ENCODE peak calls at places on chromosomes 6 and 20, in four cellular contexts. S, I, J and R are unnamed samples.

GRCh38 chr6:137975058-137975940 is 108.2 kb downstream of the TNFAIP3 start:
- DNase-seq in S (peak; percentile 23), I (no peak), J (no peak), R (no peak)

GRCh38 chr6:89564752-89565427 is 73.7 kb downstream of the LYRM2 start:
- DNase-seq in S (peak; percentile 61), I (no peak), J (no peak), R (no peak)

GRCh38 chr6:53815381-53816119 is 20.7 kb downstream of the LRRC1 start:
- DNase-seq in S (no peak), I (no peak), J (no peak), R (no peak)

GRCh38 chr6:31776563-31776960 is 566 bp downstream of the VWA7 start:
- DNase-seq in S (no peak), I (no peak), J (no peak), R (peak; percentile 24)

GRCh38 chr6:11538049-11538798 is 675 bp downstream of the TMEM170B start:
- DNase-seq in S (no peak), I (peak; percentile 26), J (peak; percentile 36), R (no peak)

GRCh38 chr6:105069821-105070445 is 109.9 kb downstream of the POPDC3 start:
- DNase-seq in S (no peak), I (no peak), J (no peak), R (no peak)

GRCh38 chr20:23187759-23188158 is 101.6 kb upstream of the CD93 start:
- DNase-seq in S (no peak), I (no peak), J (no peak), R (peak; percentile 19)

GRCh38 chr6:147204060-147204785 is at the start of gene STXBP5:
- DNase-seq in S (peak; percentile 22), I (peak; percentile 35), J (peak; percentile 45), R (no peak)

GRCh38 chr6:81831274-81831673 is 78.8 kb upstream of the TENT5A start:
- DNase-seq in S (peak; percentile 77), I (no peak), J (no peak), R (no peak)

GRCh38 chr20:57476073-57476526 is 48.8 kb downstream of the CTCFL start:
- DNase-seq in S (no peak), I (no peak), J (peak; percentile 7), R (no peak)

GRCh38 chr20:20130399-20130798 is 78.1 kb downstream of the CFAP61 start:
- DNase-seq in S (peak; percentile 59), I (no peak), J (no peak), R (no peak)

GRCh38 chr6:36545767-36546663 is 1.3 kb downstream of the STK38 start:
- DNase-seq in S (no peak), I (no peak), J (no peak), R (no peak)

GRCh38 chr20:49290608-49291191 is 12.8 kb upstream of the ZNFX1 start:
- DNase-seq in S (no peak), I (no peak), J (no peak), R (no peak)

GRCh38 chr6:33276581-33276863 is 401 bp upstream of the B3GALT4 start:
- DNase-seq in S (no peak), I (no peak), J (no peak), R (no peak)

GRCh38 chr20:38599410-38599882 is 2.2 kb upstream of the ARHGAP40 start:
- DNase-seq in S (peak; percentile 57), I (peak; percentile 43), J (no peak), R (no peak)

GRCh38 chr6:72580281-72580940 is 41.5 kb upstream of the KCNQ5 start:
- DNase-seq in S (peak; percentile 9), I (peak; percentile 52), J (peak; percentile 23), R (peak; percentile 67)

GRCh38 chr20:46376196-46376785 is 30.1 kb downstream of the ELMO2 start:
- DNase-seq in S (no peak), I (no peak), J (no peak), R (no peak)

GRCh38 chr6:141552463-141552862 is 580.3 kb upstream of the GJE1 start:
- DNase-seq in S (peak; percentile 89), I (no peak), J (no peak), R (peak; percentile 38)

GRCh38 chr20:51661609-51662178 is 106.5 kb downstream of the ATP9A start:
- DNase-seq in S (peak; percentile 95), I (no peak), J (no peak), R (peak; percentile 76)

GRCh38 chr6:83185096-83185495 is 8.0 kb downstream of the PGM3 start:
- DNase-seq in S (no peak), I (no peak), J (no peak), R (no peak)

GRCh38 chr6:56714982-56715456 is 72.3 kb upstream of the DST start:
- DNase-seq in S (peak; percentile 81), I (no peak), J (no peak), R (no peak)

GRCh38 chr6:117483645-117484016 is 1.2 kb downstream of the DCBLD1 start:
- DNase-seq in S (peak; percentile 44), I (peak; percentile 14), J (no peak), R (no peak)

GRCh38 chr6:38671885-38672467 is 31.0 kb downstream of the GLO1 start:
- DNase-seq in S (peak; percentile 43), I (peak; percentile 62), J (no peak), R (peak; percentile 43)

GRCh38 chr20:46993465-46994095 is 98.9 kb downstream of the EYA2 start:
- DNase-seq in S (no peak), I (no peak), J (no peak), R (no peak)

GRCh38 chr6:140464720-140465119 is 1090.3 kb upstream of the CITED2 start:
- DNase-seq in S (no peak), I (no peak), J (no peak), R (no peak)

GRCh38 chr6:32439708-32440214 is at the start of gene HLA-DRA:
- DNase-seq in S (peak; percentile 31), I (peak; percentile 70), J (no peak), R (peak; percentile 35)

GRCh38 chr6:145734486-145735355 is 599 bp downstream of the EPM2A start:
- DNase-seq in S (peak; percentile 94), I (peak; percentile 82), J (peak; percentile 82), R (peak; percentile 51)

GRCh38 chr20:3716195-3716834 is 3.9 kb upstream of the SIGLEC1 start:
- DNase-seq in S (peak; percentile 65), I (peak; percentile 54), J (peak; percentile 70), R (peak; percentile 74)

GRCh38 chr6:47126647-47127339 is 84.7 kb upstream of the ADGRF1 start:
- DNase-seq in S (peak; percentile 91), I (no peak), J (no peak), R (no peak)

GRCh38 chr20:37345339-37346231 is at the start of gene SRC:
- DNase-seq in S (peak; percentile 74), I (peak; percentile 93), J (peak; percentile 79), R (peak; percentile 68)

GRCh38 chr6:11730645-11731044 is 48.0 kb downstream of the ADTRP start:
- DNase-seq in S (no peak), I (no peak), J (no peak), R (no peak)

GRCh38 chr20:35312348-35312747 is 20.1 kb upstream of the FAM83C start:
- DNase-seq in S (peak; percentile 54), I (no peak), J (no peak), R (peak; percentile 75)

GRCh38 chr20:53763707-53764415 is 170.2 kb upstream of the ZNF217 start:
- DNase-seq in S (peak; percentile 100), I (no peak), J (peak; percentile 26), R (peak; percentile 57)

GRCh38 chr6:110534731-110535164 is 58.3 kb upstream of the SLC22A16 start:
- DNase-seq in S (no peak), I (no peak), J (no peak), R (no peak)

DNA sequence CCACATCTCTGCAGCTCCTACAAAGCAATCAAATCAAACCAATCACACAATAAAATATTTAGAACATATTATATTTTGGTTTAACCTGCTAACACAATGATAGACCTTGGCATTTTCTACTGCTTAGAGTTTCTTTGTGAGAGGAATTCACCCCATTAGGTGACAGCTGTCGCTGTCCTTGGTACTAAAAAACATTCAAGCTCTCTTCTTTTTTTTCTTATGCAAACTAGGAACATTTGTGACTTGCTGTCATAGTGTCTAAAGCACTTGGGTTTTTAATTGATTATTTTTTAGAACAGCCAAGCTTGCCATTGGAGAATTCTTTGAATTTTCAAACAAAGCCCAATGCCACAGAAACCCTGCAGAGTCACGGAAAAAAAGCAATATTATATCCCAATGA is 46.4 kb downstream of the CNR1 start:
- DNase-seq in S (peak; percentile 4), I (no peak), J (no peak), R (no peak)
- TF ChIP-seq NR3C1 in S (no peak), I (no peak), J (no peak), R (no peak)

GRCh38 chr6:166619912-166620311 is 7.1 kb downstream of the RPS6KA2 start:
- DNase-seq in S (no peak), I (no peak), J (no peak), R (no peak)
- TF ChIP-seq NR3C1 in S (no peak), I (no peak), J (no peak), R (no peak)

GRCh38 chr6:41626917-41627316 is 11.4 kb upstream of the MDFI start:
- DNase-seq in S (no peak), I (no peak), J (no peak), R (no peak)
- TF ChIP-seq NR3C1 in S (no peak), I (no peak), J (no peak), R (no peak)

GRCh38 chr20:62055106-62055861 is 10.4 kb downstream of the TAF4 start:
- DNase-seq in S (no peak), I (peak; percentile 4), J (no peak), R (no peak)

GRCh38 chr20:62053465-62054196 is 12.1 kb downstream of the TAF4 start:
- DNase-seq in S (no peak), I (peak; percentile 10), J (no peak), R (no peak)

GRCh38 chr20:62052842-62053464 is 12.7 kb downstream of the TAF4 start:
- DNase-seq in S (no peak), I (no peak), J (no peak), R (no peak)

GRCh38 chr20:62056377-62056776 is 9.3 kb downstream of the TAF4 start:
- DNase-seq in S (no peak), I (peak; percentile 3), J (no peak), R (no peak)

DNA sequence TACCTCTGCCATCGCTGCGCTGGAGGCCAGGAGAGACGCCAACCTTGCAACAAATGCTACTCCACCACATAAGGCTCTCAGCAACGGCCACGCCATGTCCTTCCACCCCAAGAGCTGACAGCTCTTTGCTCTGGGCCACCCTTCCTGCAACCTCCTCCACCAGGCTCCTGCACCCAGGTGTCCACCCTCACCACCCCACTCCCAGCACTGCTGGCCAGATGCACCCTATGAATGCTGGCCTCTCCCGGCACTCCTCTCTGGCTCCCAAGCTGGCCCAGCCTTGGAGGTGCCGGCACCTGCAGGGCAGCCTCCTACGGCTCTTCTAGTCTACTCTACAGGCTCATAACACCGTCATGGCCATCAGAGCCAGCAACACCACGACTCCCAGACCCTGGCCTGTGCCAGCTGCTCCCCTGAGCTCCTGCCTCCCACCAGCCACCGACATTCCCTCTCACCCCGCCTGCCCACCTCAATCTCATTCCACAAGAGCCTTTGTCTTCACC is 11.2 kb downstream of the TAF4 start:
- DNase-seq in S (no peak), I (peak; percentile 7), J (no peak), R (no peak)
- TF ChIP-seq NR3C1 in S (no peak), I (no peak), J (no peak), R (no peak)